ENCODE peak calls at places on chromosomes 4 and X, in six cellular contexts. R, K, N, H, L and D are unnamed samples.

GRCh38 chr4:48998440-48998839 is 12.4 kb downstream of the CWH43 start:
- DNase-seq in K (no peak), N (no peak), R (no peak), H (no peak), L (no peak), D (no peak)

GRCh38 chr4:77126844-77127614 is 30.0 kb upstream of the CCNG2 start:
- DNase-seq in N (no peak), K (no peak), L (no peak), H (no peak), R (no peak), D (no peak)

GRCh38 chr4:1975391-1975801 is 33.4 kb downstream of the NELFA start:
- DNase-seq in L (no peak), R (no peak), N (no peak), K (peak; percentile 59), H (no peak), D (no peak)

GRCh38 chrX:19627533-19627932 is 112.2 kb upstream of the MAP3K15 start:
- DNase-seq in N (no peak), L (no peak), K (no peak), R (no peak), H (no peak), D (no peak)

GRCh38 chr4:20126906-20127305 is 124.8 kb upstream of the SLIT2 start:
- DNase-seq in K (no peak), N (no peak), R (peak; percentile 38), L (peak; percentile 23), H (no peak), D (no peak)

GRCh38 chrX:98203800-98204199 is 1320.1 kb downstream of the RPA4 start:
- DNase-seq in L (no peak), K (no peak), R (peak; percentile 0), H (no peak), N (no peak), D (no peak)

GRCh38 chr4:15498356-15498755 is 28.7 kb downstream of the CC2D2A start:
- DNase-seq in R (no peak), N (no peak), H (no peak), K (no peak), L (no peak), D (no peak)

GRCh38 chrX:8627796-8628195 is 104.1 kb downstream of the ANOS1 start:
- DNase-seq in H (no peak), N (no peak), L (no peak), R (no peak), K (no peak), D (no peak)

GRCh38 chr4:108483077-108483476 is 137.3 kb upstream of the RPL34 start:
- DNase-seq in H (no peak), N (no peak), R (peak; percentile 31), K (no peak), L (peak; percentile 37), D (no peak)

GRCh38 chr4:182068920-182069319 is 174.3 kb upstream of the TENM3 start:
- DNase-seq in R (no peak), N (no peak), K (no peak), L (no peak), H (no peak), D (no peak)

GRCh38 chr4:175290401-175290800 is 372.2 kb downstream of the ADAM29 start:
- DNase-seq in K (no peak), H (no peak), N (no peak), R (peak; percentile 94), L (peak; percentile 66), D (no peak)

GRCh38 chr4:48557478-48557877 is 67.4 kb downstream of the ZAR1 start:
- DNase-seq in H (no peak), K (no peak), L (no peak), R (peak; percentile 37), N (no peak), D (no peak)

GRCh38 chrX:109684136-109684535 is 48.9 kb downstream of the ACSL4 start:
- DNase-seq in R (peak; percentile 37), N (no peak), H (no peak), L (no peak), K (no peak), D (no peak)

GRCh38 chr4:98586231-98586630 is 72.2 kb downstream of the TSPAN5 start:
- DNase-seq in L (peak; percentile 38), K (no peak), R (no peak), H (no peak), N (no peak), D (no peak)

GRCh38 chr4:173332021-173332487 is 2.1 kb downstream of the HMGB2 start:
- DNase-seq in H (no peak), L (no peak), N (no peak), R (peak; percentile 46), K (no peak), D (no peak)

GRCh38 chr4:115424852-115425251 is 311.4 kb upstream of the NDST4 start:
- DNase-seq in N (no peak), R (no peak), H (no peak), L (no peak), K (no peak), D (no peak)

GRCh38 chr4:80196259-80197131 is 808 bp upstream of the PRDM8 start:
- DNase-seq in K (no peak), H (no peak), L (no peak), N (no peak), R (no peak), D (no peak)
- H3K4me3 ChIP-seq in K (no peak overlapping the region), H (no peak overlapping the region), L (peak overlapping the region; percentile 48), N (no peak overlapping the region), R (peak overlapping the region; percentile 15), D (peak overlapping the region; percentile 26)

GRCh38 chr4:4535590-4535989 is 6.3 kb downstream of the STX18 start:
- DNase-seq in R (no peak), N (no peak), H (no peak), L (no peak), K (no peak), D (no peak)
- H3K4me3 ChIP-seq in R (no peak overlapping the region), N (no peak overlapping the region), H (no peak overlapping the region), L (no peak overlapping the region), K (no peak overlapping the region), D (no peak overlapping the region)

GRCh38 chrX:3076416-3076991 is 35.2 kb downstream of the ARSF start:
- DNase-seq in K (no peak), H (no peak), N (no peak), R (no peak), L (no peak), D (no peak)
- H3K4me3 ChIP-seq in K (no peak overlapping the region), H (no peak overlapping the region), N (no peak overlapping the region), R (no peak overlapping the region), L (no peak overlapping the region), D (no peak overlapping the region)

DNA sequence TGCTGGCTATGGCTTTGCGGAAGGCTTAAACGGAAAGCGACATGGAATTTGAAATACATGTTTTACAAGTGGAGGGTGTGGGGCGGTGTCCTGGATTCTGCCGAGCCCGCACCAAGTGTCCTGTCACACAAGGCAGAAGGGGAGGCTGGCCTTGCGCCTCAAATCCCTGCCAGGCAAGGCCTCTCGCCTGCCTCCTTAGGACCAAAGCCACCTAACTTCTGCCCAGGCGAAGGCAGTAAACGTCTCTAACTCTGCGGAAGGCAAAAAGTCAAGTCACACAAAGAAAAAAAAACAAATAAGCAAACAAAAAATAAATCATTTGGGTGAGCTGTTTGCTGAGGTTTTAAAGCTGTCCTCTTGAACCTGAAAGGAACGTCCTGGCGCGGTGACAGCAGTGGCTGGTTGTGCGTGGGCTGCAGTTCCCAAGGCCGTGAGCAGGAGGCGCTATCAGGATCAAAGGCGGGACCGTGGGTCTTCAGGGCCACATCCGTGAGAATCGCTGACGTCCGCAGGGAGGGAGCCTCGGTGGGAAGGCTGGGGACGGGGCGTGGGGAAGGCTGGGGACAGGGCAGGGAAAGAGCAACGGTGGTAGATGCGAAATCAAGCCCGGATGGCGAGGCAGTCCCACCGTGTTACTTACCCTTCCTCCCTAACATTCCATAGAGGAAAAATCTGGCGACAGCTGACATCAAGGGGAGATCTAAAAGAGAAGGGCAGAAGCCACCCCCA is 99.1 kb downstream of the TRAPPC11 start:
- DNase-seq in L (no peak), K (no peak), R (peak; percentile 22), N (peak; percentile 71), H (no peak), D (no peak)
- H3K4me3 ChIP-seq in L (no peak overlapping the region), K (no peak overlapping the region), R (peak overlapping the region; percentile 22), N (peak overlapping the region; percentile 8), H (no peak overlapping the region), D (no peak overlapping the region)

DNA sequence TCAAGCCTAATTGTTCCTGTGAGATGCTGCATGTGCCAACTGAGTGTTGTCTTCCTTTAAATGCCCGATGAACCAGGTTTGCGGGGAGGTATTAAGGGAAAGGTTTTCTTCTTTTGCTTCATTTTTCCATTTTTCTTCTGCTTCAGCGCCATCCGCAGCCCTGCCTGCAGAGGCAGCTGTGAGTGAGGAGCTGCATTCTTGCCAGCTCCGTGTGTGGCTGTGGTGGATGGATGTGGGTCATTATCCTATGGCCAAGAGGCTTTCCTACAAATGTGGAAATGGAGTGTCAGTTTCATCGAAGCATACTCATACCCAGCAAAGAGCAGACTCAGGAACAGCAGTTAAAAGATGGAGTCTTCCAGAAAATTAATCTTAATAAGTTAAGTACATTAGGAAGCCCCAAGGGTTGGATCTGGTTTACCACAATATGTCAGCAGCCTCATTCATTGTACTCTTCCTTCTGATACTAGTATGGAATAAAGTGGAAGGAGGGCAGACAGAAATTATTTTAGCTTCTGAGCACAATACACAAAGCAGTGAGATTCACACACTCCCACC is 37.6 kb downstream of the TNIP3 start:
- DNase-seq in R (no peak), H (no peak), K (no peak), N (no peak), L (no peak), D (no peak)
- H3K4me3 ChIP-seq in R (no peak overlapping the region), H (no peak overlapping the region), K (no peak overlapping the region), N (no peak overlapping the region), L (no peak overlapping the region), D (no peak overlapping the region)

GRCh38 chrX:133983974-133984578 is 1.3 kb downstream of the GPC3 start:
- DNase-seq in H (no peak), N (no peak), R (no peak), L (no peak), K (peak; percentile 25), D (no peak)
- H3K4me3 ChIP-seq in H (no peak overlapping the region), N (no peak overlapping the region), R (no peak overlapping the region), L (no peak overlapping the region), K (no peak overlapping the region), D (no peak overlapping the region)

GRCh38 chr4:119337010-119337409 is 15.1 kb upstream of the FABP2 start:
- DNase-seq in L (no peak), R (peak; percentile 4), N (no peak), K (no peak), H (no peak), D (no peak)
- H3K4me3 ChIP-seq in L (no peak overlapping the region), R (no peak overlapping the region), N (no peak overlapping the region), K (no peak overlapping the region), H (no peak overlapping the region), D (no peak overlapping the region)

DNA sequence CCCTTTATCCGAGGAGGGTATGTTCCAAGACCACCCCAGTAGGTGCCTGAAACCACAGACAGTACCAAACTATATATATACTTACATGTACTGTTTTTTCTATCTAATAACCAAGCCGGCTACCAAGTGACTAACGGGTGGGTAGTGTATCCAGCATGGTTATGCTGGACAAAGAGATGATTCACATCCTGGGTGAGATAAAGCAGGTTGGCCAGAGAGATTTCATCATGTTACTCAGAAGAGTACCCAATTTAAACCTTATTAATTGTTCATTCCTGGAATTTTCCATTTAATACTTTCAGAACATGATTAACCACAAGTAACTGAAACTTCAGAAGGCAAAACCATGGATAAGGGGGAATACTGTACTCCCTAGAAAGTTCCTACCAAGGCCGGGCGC is 46.5 kb downstream of the RFC1 start:
- DNase-seq in K (no peak), N (no peak), H (no peak), L (peak; percentile 89), R (peak; percentile 92), D (no peak)
- H3K4me3 ChIP-seq in K (no peak overlapping the region), N (no peak overlapping the region), H (no peak overlapping the region), L (no peak overlapping the region), R (no peak overlapping the region), D (no peak overlapping the region)

GRCh38 chr4:138428611-138429010 is 186.5 kb upstream of the SLC7A11 start:
- DNase-seq in N (no peak), R (peak; percentile 65), L (peak; percentile 23), H (no peak), K (no peak), D (no peak)
- H3K4me3 ChIP-seq in N (no peak overlapping the region), R (no peak overlapping the region), L (no peak overlapping the region), H (no peak overlapping the region), K (no peak overlapping the region), D (no peak overlapping the region)